ENCODE peak calls at places on chromosomes 4 and X, in seven cellular contexts. N, Z, I, D, C, V and J are unnamed samples.

GRCh38 chr4:17347445-17347844 is 164.4 kb downstream of the QDPR start:
- DNase-seq in N (peak), Z (peak), I (no peak), D (peak), C (no peak), V (peak), J (peak)

GRCh38 chrX:123830309-123830708 is 29.5 kb upstream of the XIAP start:
- DNase-seq in N (no peak), Z (no peak), I (no peak), D (no peak), C (peak), V (peak), J (no peak)

GRCh38 chr4:138639018-138639876 is 376.3 kb upstream of the NOCT start:
- DNase-seq in N (peak), Z (no peak), I (no peak), D (no peak), C (no peak), V (no peak), J (no peak)

GRCh38 chrX:39162322-39162721 is 361.1 kb downstream of the MID1IP1 start:
- DNase-seq in N (no peak), Z (no peak), I (no peak), D (no peak), C (no peak), V (no peak), J (no peak)

GRCh38 chr4:8478801-8479744 is 38.5 kb downstream of the TRMT44 start:
- DNase-seq in N (no peak), Z (no peak), I (no peak), D (peak), C (no peak), V (no peak), J (no peak)

GRCh38 chr4:53309321-53310020 is 56.4 kb downstream of the SCFD2 start:
- DNase-seq in N (no peak), Z (no peak), I (no peak), D (no peak), C (no peak), V (no peak), J (no peak)

GRCh38 chr4:26542996-26543395 is 40.9 kb upstream of the TBC1D19 start:
- DNase-seq in N (no peak), Z (no peak), I (no peak), D (no peak), C (no peak), V (no peak), J (no peak)

GRCh38 chr4:7978489-7978888 is 38.8 kb upstream of the AFAP1 start:
- DNase-seq in N (no peak), Z (peak), I (no peak), D (no peak), C (no peak), V (no peak), J (no peak)

GRCh38 chrX:14013074-14013473 is 16.6 kb downstream of the GEMIN8 start:
- DNase-seq in N (no peak), Z (no peak), I (no peak), D (no peak), C (no peak), V (no peak), J (no peak)

GRCh38 chrX:54042609-54043010 is 1.7 kb downstream of the PHF8 start:
- DNase-seq in N (peak), Z (peak), I (no peak), D (peak), C (no peak), V (peak), J (peak)
- TF ChIP-seq YY1 in N (no peak), Z (no peak), I (no peak), D (no peak), C (no peak), V (no peak), J (no peak)

GRCh38 chr4:175770555-175770954 is 41.5 kb downstream of the GPM6A start:
- DNase-seq in N (no peak), Z (no peak), I (no peak), D (no peak), C (no peak), V (no peak), J (no peak)
- H3K4me3 ChIP-seq in N (peak), Z (peak), I (no peak), D (no peak), C (no peak), V (peak), J (no peak)

GRCh38 chrX:40936827-40937226 is 148.4 kb upstream of the USP9X start:
- DNase-seq in N (no peak), Z (no peak), I (no peak), D (no peak), C (no peak), V (no peak), J (no peak)

GRCh38 chrX:40943093-40943641 is 142.1 kb upstream of the USP9X start:
- DNase-seq in N (peak), Z (no peak), I (no peak), D (no peak), C (no peak), V (no peak), J (no peak)

GRCh38 chrX:40933132-40934078 is 151.8 kb upstream of the USP9X start:
- DNase-seq in N (peak), Z (no peak), I (no peak), D (peak), C (peak), V (no peak), J (no peak)

GRCh38 chrX:40938418-40938817 is 146.8 kb upstream of the USP9X start:
- DNase-seq in N (no peak), Z (no peak), I (no peak), D (no peak), C (no peak), V (no peak), J (no peak)
- TF ChIP-seq YY1 in N (no peak), Z (no peak), I (no peak), D (no peak), C (no peak), V (no peak), J (no peak)

DNA sequence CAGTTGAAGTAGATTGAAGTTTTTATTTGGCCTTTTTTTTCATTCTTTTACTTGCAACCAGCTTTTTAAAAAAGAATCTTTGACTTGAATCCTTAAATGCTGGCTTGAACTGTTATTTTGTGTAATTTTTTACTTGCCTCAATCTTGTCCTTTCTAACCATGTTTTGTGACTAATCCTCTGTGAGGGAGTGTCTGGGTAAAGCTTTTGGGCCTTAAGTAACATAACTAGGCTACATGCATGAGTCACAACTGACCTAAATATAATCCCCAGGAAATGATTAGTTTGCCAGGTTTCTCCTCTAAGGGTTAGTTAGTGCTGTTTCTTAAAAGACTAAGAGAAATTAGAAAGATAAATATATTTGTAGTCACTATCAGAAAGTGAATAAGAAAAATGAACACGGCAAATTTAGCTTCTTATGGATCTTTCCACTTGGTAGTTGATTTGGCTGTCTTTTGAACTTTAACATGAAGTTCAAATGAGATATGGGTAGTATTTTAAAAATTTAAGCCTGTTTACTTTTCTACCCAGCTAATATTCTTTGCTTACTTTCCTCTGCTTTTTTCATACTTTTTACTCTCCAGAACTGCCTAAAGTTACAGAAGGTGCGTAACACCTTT is 13.0 kb downstream of the EXOC1 start:
- DNase-seq in N (no peak), Z (peak), I (no peak), D (peak), C (peak), V (no peak), J (no peak)
- H3K4me3 ChIP-seq in N (no peak), Z (no peak), I (no peak), D (no peak), C (no peak), V (no peak), J (no peak)